ENCODE peak calls at places on chromosomes 12 and 14, in nine cellular contexts. L is NCI-H1092; S is WTC11; I is testis; J is stimulated activated CD4-positive, alpha-beta T cell treated with anti-CD3 and anti-CD28 coated beads, Interleukin-4, amount 100 ng/mL, for 1 hour; V is naive B cell; G is astrocyte of the spinal cord; Q is NCI-H2081; R is T-helper 9 cell. M is an unnamed sample.

GRCh38 chr12:59040651-59041050 is 120.3 kb upstream of the LRIG3 start:
- DNase-seq in L (no peak), S (no peak), I (no peak), J (no peak), V (no peak), G (peak; percentile 90), Q (no peak), R (no peak), M (no peak)

GRCh38 chr12:107859367-107859766 is 84.9 kb downstream of the ASCL4 start:
- DNase-seq in L (no peak), S (no peak), I (no peak), J (no peak), V (no peak), G (no peak), Q (no peak), R (no peak), M (no peak)

GRCh38 chr12:4089147-4089606 is 184.4 kb upstream of the CCND2 start:
- DNase-seq in L (no peak), S (no peak), I (no peak), J (no peak), V (no peak), G (peak; percentile 39), Q (no peak), R (no peak), M (no peak)

GRCh38 chr12:130879781-130880389 is 8.0 kb downstream of the RAN start:
- DNase-seq in L (no peak), S (no peak), I (no peak), J (no peak), V (no peak), G (no peak), Q (no peak), R (no peak), M (no peak)

GRCh38 chr12:124898200-124898950 is 16.1 kb downstream of the UBC start:
- DNase-seq in L (peak; percentile 51), S (peak; percentile 59), I (peak; percentile 78), J (peak; percentile 64), V (peak; percentile 73), G (no peak), Q (peak; percentile 56), R (peak; percentile 46), M (peak; percentile 15)

GRCh38 chr14:100677925-100678765 is 48.5 kb upstream of the DLK1 start:
- DNase-seq in L (peak; percentile 67), S (no peak), I (peak; percentile 86), J (no peak), V (no peak), G (peak; percentile 77), Q (peak; percentile 47), R (no peak), M (peak; percentile 43)

GRCh38 chr12:27595231-27595642 is 71.2 kb downstream of the PPFIBP1 start:
- DNase-seq in L (no peak), S (no peak), I (peak; percentile 72), J (no peak), V (no peak), G (peak; percentile 91), Q (no peak), R (no peak), M (no peak)

GRCh38 chr12:72346331-72346944 is 74.3 kb downstream of the TRHDE start:
- DNase-seq in L (peak; percentile 59), S (peak; percentile 72), I (peak; percentile 86), J (no peak), V (peak; percentile 11), G (peak; percentile 84), Q (peak; percentile 91), R (no peak), M (peak; percentile 2)

GRCh38 chr12:100668939-100669536 is 95.6 kb downstream of the GAS2L3 start:
- DNase-seq in L (peak; percentile 45), S (peak; percentile 91), I (peak; percentile 90), J (peak; percentile 43), V (no peak), G (peak; percentile 65), Q (peak; percentile 85), R (peak; percentile 8), M (peak; percentile 3)

GRCh38 chr12:89166525-89166934 is 185.8 kb downstream of the DUSP6 start:
- DNase-seq in L (no peak), S (no peak), I (no peak), J (no peak), V (peak; percentile 86), G (peak; percentile 85), Q (no peak), R (no peak), M (peak; percentile 8)

GRCh38 chr14:71320734-71321555 is 413.7 kb downstream of the PCNX1 start:
- DNase-seq in L (peak; percentile 12), S (peak; percentile 51), I (peak; percentile 51), J (peak; percentile 63), V (peak; percentile 65), G (peak; percentile 62), Q (peak; percentile 48), R (peak; percentile 51), M (no peak)

GRCh38 chr12:44875417-44875953 is 630 bp downstream of the NELL2 start:
- DNase-seq in L (peak; percentile 58), S (peak; percentile 62), I (no peak), J (peak; percentile 9), V (no peak), G (no peak), Q (peak; percentile 47), R (no peak), M (no peak)

GRCh38 chr12:106841471-106842302 is 67.2 kb downstream of the RIC8B start:
- DNase-seq in L (no peak), S (no peak), I (peak; percentile 70), J (no peak), V (peak; percentile 11), G (peak; percentile 59), Q (peak; percentile 67), R (peak; percentile 18), M (peak; percentile 12)

GRCh38 chr12:131454418-131455217 is 256.3 kb upstream of the SFSWAP start:
- DNase-seq in L (peak; percentile 20), S (peak; percentile 82), I (peak; percentile 65), J (peak; percentile 38), V (peak; percentile 11), G (no peak), Q (peak; percentile 17), R (no peak), M (peak; percentile 11)

GRCh38 chr14:33315721-33316120 is 377.0 kb downstream of the NPAS3 start:
- DNase-seq in L (no peak), S (no peak), I (no peak), J (no peak), V (no peak), G (no peak), Q (no peak), R (no peak), M (no peak)

GRCh38 chr14:74552623-74553022 is 59.1 kb downstream of the ISCA2 start:
- DNase-seq in L (no peak), S (no peak), I (peak; percentile 24), J (no peak), V (no peak), G (no peak), Q (no peak), R (no peak), M (no peak)

GRCh38 chr14:21454843-21455550 is 926 bp downstream of the CHD8 start:
- DNase-seq in L (no peak), S (no peak), I (no peak), J (no peak), V (no peak), G (no peak), Q (peak; percentile 7), R (no peak), M (no peak)

GRCh38 chr14:53883739-53884138 is 72.9 kb downstream of the BMP4 start:
- DNase-seq in L (no peak), S (no peak), I (no peak), J (no peak), V (no peak), G (no peak), Q (no peak), R (no peak), M (no peak)

GRCh38 chr14:105411985-105412767 is 7.5 kb upstream of the MTA1 start:
- DNase-seq in L (no peak), S (peak; percentile 15), I (no peak), J (no peak), V (no peak), G (no peak), Q (no peak), R (no peak), M (no peak)

GRCh38 chr12:120314220-120314619 is 12.1 kb downstream of the SIRT4 start:
- DNase-seq in L (no peak), S (peak; percentile 47), I (no peak), J (no peak), V (no peak), G (no peak), Q (no peak), R (no peak), M (no peak)

GRCh38 chr12:49121047-49121696 is 10.0 kb downstream of the TUBA1B start:
- DNase-seq in L (no peak), S (peak; percentile 45), I (peak; percentile 67), J (no peak), V (no peak), G (peak; percentile 58), Q (peak; percentile 35), R (no peak), M (no peak)

GRCh38 chr14:105201928-105202513 is 20.9 kb upstream of the NUDT14 start:
- DNase-seq in L (no peak), S (no peak), I (no peak), J (no peak), V (peak; percentile 34), G (no peak), Q (no peak), R (no peak), M (peak; percentile 61)